ENCODE peak calls at places on chromosome 16, in five cellular contexts. One of them, this sample, is unnamed.

GRCh38 chr16:29912087-29912486 is 11.8 kb downstream of the ASPHD1 start:
- DNase-seq in spleen: peak
- DNase-seq in psoas muscle: peak
- DNase-seq in GM12865: no peak
- DNase-seq in ovary: peak
- DNase-seq in this sample: no peak

GRCh38 chr16:86151372-86151950 is 252.5 kb downstream of the IRF8 start:
- DNase-seq in spleen: no peak
- DNase-seq in psoas muscle: no peak
- DNase-seq in GM12865: no peak
- DNase-seq in ovary: no peak
- DNase-seq in this sample: no peak

GRCh38 chr16:31298958-31299357 is 39.2 kb downstream of the ITGAM start:
- DNase-seq in spleen: no peak
- DNase-seq in psoas muscle: no peak
- DNase-seq in GM12865: no peak
- DNase-seq in ovary: no peak
- DNase-seq in this sample: no peak

GRCh38 chr16:87278191-87279093 is 38.8 kb downstream of the C16orf95 start:
- DNase-seq in spleen: peak
- DNase-seq in psoas muscle: peak
- DNase-seq in GM12865: peak
- DNase-seq in ovary: peak
- DNase-seq in this sample: peak

GRCh38 chr16:80973991-80974390 is 32.7 kb downstream of the CMC2 start:
- DNase-seq in spleen: no peak
- DNase-seq in psoas muscle: no peak
- DNase-seq in GM12865: no peak
- DNase-seq in ovary: no peak
- DNase-seq in this sample: no peak

GRCh38 chr16:78705694-78706093 is 606.2 kb downstream of the WWOX start:
- DNase-seq in spleen: no peak
- DNase-seq in psoas muscle: no peak
- DNase-seq in GM12865: peak
- DNase-seq in ovary: no peak
- DNase-seq in this sample: no peak

GRCh38 chr16:88560722-88561484 is 9.3 kb upstream of the ZC3H18 start:
- DNase-seq in spleen: no peak
- DNase-seq in psoas muscle: no peak
- DNase-seq in GM12865: no peak
- DNase-seq in ovary: peak
- DNase-seq in this sample: no peak

GRCh38 chr16:55868980-55869379 is 6.2 kb downstream of the CES5A start:
- DNase-seq in spleen: no peak
- DNase-seq in psoas muscle: no peak
- DNase-seq in GM12865: no peak
- DNase-seq in ovary: no peak
- DNase-seq in this sample: no peak

GRCh38 chr16:85927938-85928337 is 29.0 kb downstream of the IRF8 start:
- DNase-seq in spleen: no peak
- DNase-seq in psoas muscle: no peak
- DNase-seq in GM12865: no peak
- DNase-seq in ovary: no peak
- DNase-seq in this sample: no peak

GRCh38 chr16:86517652-86518258 is 7.4 kb downstream of the FOXF1 start:
- DNase-seq in spleen: no peak
- DNase-seq in psoas muscle: peak
- DNase-seq in GM12865: peak
- DNase-seq in ovary: peak
- DNase-seq in this sample: no peak

GRCh38 chr16:28318042-28318597 is 25.8 kb downstream of the SBK1 start:
- DNase-seq in spleen: no peak
- DNase-seq in psoas muscle: no peak
- DNase-seq in GM12865: no peak
- DNase-seq in ovary: no peak
- DNase-seq in this sample: no peak

GRCh38 chr16:83231771-83232170 is 576.0 kb upstream of the HSBP1 start:
- DNase-seq in spleen: no peak
- DNase-seq in psoas muscle: no peak
- DNase-seq in GM12865: no peak
- DNase-seq in ovary: no peak
- DNase-seq in this sample: no peak

GRCh38 chr16:30351586-30352419 is 3.3 kb downstream of the CD2BP2 start:
- DNase-seq in spleen: peak
- DNase-seq in psoas muscle: peak
- DNase-seq in GM12865: no peak
- DNase-seq in ovary: peak
- DNase-seq in this sample: peak

GRCh38 chr16:71628810-71629209 is 2.8 kb downstream of the MARVELD3 start:
- DNase-seq in spleen: peak
- DNase-seq in psoas muscle: no peak
- DNase-seq in GM12865: no peak
- DNase-seq in ovary: no peak
- DNase-seq in this sample: no peak

GRCh38 chr16:86494039-86494564 is 16.2 kb upstream of the FOXF1 start:
- DNase-seq in spleen: peak
- DNase-seq in psoas muscle: no peak
- DNase-seq in GM12865: no peak
- DNase-seq in ovary: no peak
- DNase-seq in this sample: no peak

GRCh38 chr16:57507414-57508083 is 21.3 kb upstream of the DOK4 start:
- DNase-seq in spleen: no peak
- DNase-seq in psoas muscle: peak
- DNase-seq in GM12865: no peak
- DNase-seq in ovary: no peak
- DNase-seq in this sample: no peak
- TF ChIP-seq CTCF in spleen: no peak
- TF ChIP-seq CTCF in psoas muscle: no peak
- TF ChIP-seq CTCF in GM12865: no peak
- TF ChIP-seq CTCF in ovary: no peak
- TF ChIP-seq CTCF in this sample: no peak

GRCh38 chr16:84616515-84616914 is 1.4 kb downstream of the COTL1 start:
- DNase-seq in spleen: peak
- DNase-seq in psoas muscle: no peak
- DNase-seq in GM12865: peak
- DNase-seq in ovary: no peak
- DNase-seq in this sample: no peak

GRCh38 chr16:84617631-84618427 is at the start of gene COTL1:
- DNase-seq in spleen: peak
- DNase-seq in psoas muscle: peak
- DNase-seq in GM12865: peak
- DNase-seq in ovary: peak
- DNase-seq in this sample: peak

GRCh38 chr16:84619103-84619460 is 1.2 kb upstream of the COTL1 start:
- DNase-seq in spleen: no peak
- DNase-seq in psoas muscle: no peak
- DNase-seq in GM12865: no peak
- DNase-seq in ovary: no peak
- DNase-seq in this sample: no peak

GRCh38 chr16:84617068-84617630 is 729 bp downstream of the COTL1 start:
- DNase-seq in spleen: peak
- DNase-seq in psoas muscle: no peak
- DNase-seq in GM12865: peak
- DNase-seq in ovary: no peak
- DNase-seq in this sample: no peak

DNA sequence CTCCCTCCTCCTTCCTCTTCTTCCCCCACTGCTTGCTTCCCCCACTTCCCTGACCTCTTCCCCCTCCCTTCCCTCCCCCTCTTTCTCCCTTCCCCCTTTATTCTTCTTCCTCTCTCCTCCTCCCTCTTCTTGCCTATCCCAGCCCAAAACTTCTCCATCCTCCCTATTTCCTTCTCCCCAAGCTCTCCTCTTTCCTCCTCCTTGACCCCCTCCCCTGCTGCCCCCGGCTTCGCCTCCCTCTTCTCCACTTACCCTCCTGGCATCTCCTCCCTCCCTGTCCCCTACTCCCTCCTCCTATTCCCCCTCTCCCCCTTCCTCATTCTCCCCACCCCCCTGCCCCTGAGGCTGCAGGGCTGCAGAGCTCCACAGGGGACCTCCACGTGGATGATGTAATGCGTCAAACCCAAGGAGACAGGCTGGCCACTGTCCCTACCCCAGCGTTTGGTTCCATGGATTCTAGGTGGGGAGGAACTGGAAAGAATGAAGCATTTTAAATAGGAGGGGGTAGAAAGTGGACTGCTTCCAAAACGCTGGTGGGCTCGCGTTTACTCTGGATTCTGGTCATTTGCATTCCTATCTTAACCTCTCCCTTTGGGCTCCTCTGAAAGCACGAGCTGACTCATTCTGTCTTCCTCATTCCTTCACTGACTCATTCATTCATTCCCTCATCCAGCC is 687 bp upstream of the COTL1 start:
- DNase-seq in spleen: peak
- DNase-seq in psoas muscle: no peak
- DNase-seq in GM12865: no peak
- DNase-seq in ovary: peak
- DNase-seq in this sample: peak
- TF ChIP-seq CTCF in spleen: no peak
- TF ChIP-seq CTCF in psoas muscle: no peak
- TF ChIP-seq CTCF in GM12865: no peak
- TF ChIP-seq CTCF in ovary: no peak
- TF ChIP-seq CTCF in this sample: no peak

DNA sequence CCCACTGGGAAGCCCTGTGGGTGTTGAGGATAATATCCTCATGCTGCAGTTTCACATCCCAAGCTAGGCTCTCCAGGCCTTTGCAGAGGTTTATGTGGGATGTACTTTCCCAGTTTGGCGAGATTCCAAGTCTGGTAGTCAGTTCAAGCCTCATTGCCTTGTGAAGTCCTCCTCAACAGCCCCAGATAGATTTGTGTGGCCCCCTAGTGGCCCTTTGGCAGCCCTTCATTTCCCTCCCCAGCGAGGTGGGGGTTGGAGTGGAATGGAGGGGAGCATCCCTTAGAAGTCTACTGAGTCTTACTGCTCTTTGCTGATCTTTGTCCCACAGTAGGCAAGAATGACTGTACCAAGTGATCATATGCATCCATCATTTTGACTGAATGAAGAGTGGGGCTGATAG is 137.9 kb downstream of the CDH11 start:
- DNase-seq in spleen: no peak
- DNase-seq in psoas muscle: no peak
- DNase-seq in GM12865: peak
- DNase-seq in ovary: peak
- DNase-seq in this sample: no peak
- TF ChIP-seq CTCF in spleen: no peak
- TF ChIP-seq CTCF in psoas muscle: peak
- TF ChIP-seq CTCF in GM12865: peak
- TF ChIP-seq CTCF in ovary: no peak
- TF ChIP-seq CTCF in this sample: no peak

GRCh38 chr16:24539850-24540484 is 601 bp downstream of the RBBP6 start:
- DNase-seq in spleen: peak
- DNase-seq in psoas muscle: peak
- DNase-seq in GM12865: peak
- DNase-seq in ovary: peak
- DNase-seq in this sample: peak
- TF ChIP-seq CTCF in spleen: no peak
- TF ChIP-seq CTCF in psoas muscle: no peak
- TF ChIP-seq CTCF in GM12865: no peak
- TF ChIP-seq CTCF in ovary: no peak
- TF ChIP-seq CTCF in this sample: no peak

DNA sequence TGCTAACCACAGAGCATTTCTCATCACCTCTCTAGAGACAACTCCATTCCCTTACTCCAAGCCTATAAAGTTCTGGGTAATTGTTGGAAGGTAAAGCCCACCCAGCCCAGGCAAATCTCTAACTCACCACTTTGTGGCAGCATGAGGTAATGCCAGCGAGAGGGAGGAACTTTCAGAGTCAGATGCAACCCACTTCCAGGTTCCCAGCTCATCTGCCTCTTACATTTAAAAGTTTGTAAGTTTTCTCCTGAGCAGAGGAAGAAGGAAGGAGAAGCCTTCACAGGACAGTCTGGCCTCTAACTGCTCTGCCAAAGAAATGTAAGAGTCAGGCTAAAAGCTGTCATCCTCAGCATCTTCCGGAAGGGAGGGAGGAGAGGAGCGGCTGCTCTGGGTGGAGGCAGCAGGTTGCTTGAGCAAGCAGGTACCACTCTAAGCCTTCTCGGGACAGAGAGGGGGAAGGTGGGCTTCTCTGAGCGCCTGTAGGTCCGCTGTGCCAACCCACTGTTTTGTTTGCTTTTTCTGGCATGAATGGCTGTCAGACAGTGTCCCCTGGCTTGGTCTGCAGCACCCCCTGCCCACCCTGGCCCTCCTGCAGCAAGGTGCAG is 1.0 kb downstream of the ZNF319 start:
- DNase-seq in spleen: no peak
- DNase-seq in psoas muscle: no peak
- DNase-seq in GM12865: peak
- DNase-seq in ovary: no peak
- DNase-seq in this sample: no peak
- TF ChIP-seq CTCF in spleen: no peak
- TF ChIP-seq CTCF in psoas muscle: no peak
- TF ChIP-seq CTCF in GM12865: no peak
- TF ChIP-seq CTCF in ovary: no peak
- TF ChIP-seq CTCF in this sample: no peak

GRCh38 chr16:90022209-90023077 is 3.2 kb upstream of the DBNDD1 start:
- DNase-seq in spleen: peak
- DNase-seq in psoas muscle: peak
- DNase-seq in GM12865: peak
- DNase-seq in ovary: peak
- DNase-seq in this sample: peak
- TF ChIP-seq CTCF in spleen: peak
- TF ChIP-seq CTCF in psoas muscle: no peak
- TF ChIP-seq CTCF in GM12865: no peak
- TF ChIP-seq CTCF in ovary: no peak
- TF ChIP-seq CTCF in this sample: no peak

DNA sequence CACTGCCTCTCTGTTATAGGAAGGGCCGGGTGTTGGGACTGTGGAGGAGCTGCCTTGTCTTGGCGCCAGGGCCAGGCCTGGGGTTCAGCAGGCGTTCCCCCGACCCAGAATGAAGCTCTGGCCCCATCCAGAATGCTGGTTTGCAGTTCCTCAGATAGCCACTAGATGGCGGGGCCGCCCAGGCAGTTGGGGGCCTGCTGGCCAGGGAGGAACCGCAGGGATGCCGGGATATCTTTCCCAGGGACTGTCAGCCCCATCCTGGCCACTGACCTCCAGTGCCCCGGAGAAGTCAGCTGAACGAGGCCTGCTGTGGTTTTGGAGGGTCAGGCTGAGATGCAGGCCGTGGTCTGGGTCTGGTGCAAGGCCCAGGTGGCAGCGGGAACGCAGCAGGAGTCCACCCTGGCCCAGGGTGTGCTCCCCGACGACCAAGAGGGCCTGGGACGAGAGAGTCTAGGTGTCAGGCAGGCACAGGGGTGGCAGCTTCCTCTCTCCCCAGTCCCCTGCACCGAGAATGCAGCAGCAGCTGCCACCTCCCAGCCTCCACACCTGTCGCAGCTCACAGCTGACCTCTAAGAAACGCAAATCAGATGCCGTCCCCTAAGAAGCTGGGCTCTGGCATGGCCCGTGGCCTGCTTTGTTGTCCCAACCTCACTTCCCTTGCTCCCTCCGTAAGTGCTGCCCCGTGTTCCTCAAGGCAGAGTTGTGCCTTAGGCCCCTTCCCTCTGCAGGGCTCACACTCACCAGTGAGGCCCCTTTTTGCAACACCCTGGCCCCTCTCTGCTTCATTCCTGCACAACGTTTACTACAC is 51.2 kb downstream of the RMI2 start:
- DNase-seq in spleen: peak
- DNase-seq in psoas muscle: peak
- DNase-seq in GM12865: peak
- DNase-seq in ovary: peak
- DNase-seq in this sample: peak
- TF ChIP-seq CTCF in spleen: peak
- TF ChIP-seq CTCF in psoas muscle: peak
- TF ChIP-seq CTCF in GM12865: peak
- TF ChIP-seq CTCF in ovary: peak
- TF ChIP-seq CTCF in this sample: peak